ENCODE peak calls at places on chromosomes 1 and 21, in seven cellular contexts. One of them, this sample, is unnamed.

GRCh38 chr1:2021550-2021949 is 2.4 kb downstream of the GABRD start:
- DNase-seq in tibial nerve: no peak
- DNase-seq in left lung: peak; percentile 71
- DNase-seq in CD8-positive, alpha-beta T cell: no peak
- DNase-seq in fibroblast of lung: no peak
- DNase-seq in AG04450: no peak
- DNase-seq in pancreas: no peak
- DNase-seq in this sample: peak; percentile 81

GRCh38 chr1:10793129-10793651 is 3.3 kb downstream of the CASZ1 start:
- DNase-seq in tibial nerve: no peak
- DNase-seq in left lung: no peak
- DNase-seq in CD8-positive, alpha-beta T cell: no peak
- DNase-seq in fibroblast of lung: peak; percentile 29
- DNase-seq in AG04450: no peak
- DNase-seq in pancreas: no peak
- DNase-seq in this sample: no peak

GRCh38 chr21:41993744-41994143 is 16.4 kb downstream of the ZBTB21 start:
- DNase-seq in tibial nerve: no peak
- DNase-seq in left lung: no peak
- DNase-seq in CD8-positive, alpha-beta T cell: no peak
- DNase-seq in fibroblast of lung: peak; percentile 83
- DNase-seq in AG04450: peak; percentile 65
- DNase-seq in pancreas: no peak
- DNase-seq in this sample: no peak

GRCh38 chr21:17742940-17743592 is 76.1 kb downstream of the C21orf91 start:
- DNase-seq in tibial nerve: no peak
- DNase-seq in left lung: no peak
- DNase-seq in CD8-positive, alpha-beta T cell: no peak
- DNase-seq in fibroblast of lung: no peak
- DNase-seq in AG04450: no peak
- DNase-seq in pancreas: no peak
- DNase-seq in this sample: no peak

GRCh38 chr1:86429830-86430229 is 5.9 kb downstream of the CLCA2 start:
- DNase-seq in tibial nerve: peak; percentile 72
- DNase-seq in left lung: no peak
- DNase-seq in CD8-positive, alpha-beta T cell: no peak
- DNase-seq in fibroblast of lung: peak; percentile 98
- DNase-seq in AG04450: peak; percentile 77
- DNase-seq in pancreas: peak; percentile 45
- DNase-seq in this sample: no peak

GRCh38 chr21:36630485-36631206 is 68.3 kb upstream of the SIM2 start:
- DNase-seq in tibial nerve: peak; percentile 22
- DNase-seq in left lung: peak; percentile 78
- DNase-seq in CD8-positive, alpha-beta T cell: peak; percentile 69
- DNase-seq in fibroblast of lung: peak; percentile 36
- DNase-seq in AG04450: no peak
- DNase-seq in pancreas: peak; percentile 35
- DNase-seq in this sample: no peak

GRCh38 chr1:36161656-36162531 is 5.9 kb downstream of the MAP7D1 start:
- DNase-seq in tibial nerve: no peak
- DNase-seq in left lung: peak; percentile 85
- DNase-seq in CD8-positive, alpha-beta T cell: peak; percentile 64
- DNase-seq in fibroblast of lung: no peak
- DNase-seq in AG04450: no peak
- DNase-seq in pancreas: no peak
- DNase-seq in this sample: peak; percentile 60

GRCh38 chr1:70528591-70529333 is 117.7 kb downstream of the CTH start:
- DNase-seq in tibial nerve: peak; percentile 30
- DNase-seq in left lung: no peak
- DNase-seq in CD8-positive, alpha-beta T cell: no peak
- DNase-seq in fibroblast of lung: peak; percentile 33
- DNase-seq in AG04450: no peak
- DNase-seq in pancreas: peak; percentile 18
- DNase-seq in this sample: no peak

GRCh38 chr1:59138402-59138801 is 158.5 kb upstream of the FGGY start:
- DNase-seq in tibial nerve: no peak
- DNase-seq in left lung: no peak
- DNase-seq in CD8-positive, alpha-beta T cell: no peak
- DNase-seq in fibroblast of lung: no peak
- DNase-seq in AG04450: no peak
- DNase-seq in pancreas: no peak
- DNase-seq in this sample: no peak

GRCh38 chr1:210822897-210823296 is 311.1 kb downstream of the KCNH1 start:
- DNase-seq in tibial nerve: no peak
- DNase-seq in left lung: no peak
- DNase-seq in CD8-positive, alpha-beta T cell: no peak
- DNase-seq in fibroblast of lung: no peak
- DNase-seq in AG04450: no peak
- DNase-seq in pancreas: no peak
- DNase-seq in this sample: no peak

GRCh38 chr1:28087614-28088167 is 719 bp downstream of the EYA3 start:
- DNase-seq in tibial nerve: no peak
- DNase-seq in left lung: no peak
- DNase-seq in CD8-positive, alpha-beta T cell: no peak
- DNase-seq in fibroblast of lung: peak; percentile 14
- DNase-seq in AG04450: no peak
- DNase-seq in pancreas: no peak
- DNase-seq in this sample: no peak

GRCh38 chr1:111142358-111142975 is 2.4 kb downstream of the CEPT1 start:
- DNase-seq in tibial nerve: no peak
- DNase-seq in left lung: no peak
- DNase-seq in CD8-positive, alpha-beta T cell: no peak
- DNase-seq in fibroblast of lung: no peak
- DNase-seq in AG04450: no peak
- DNase-seq in pancreas: no peak
- DNase-seq in this sample: no peak

GRCh38 chr1:79726321-79726720 is 719.8 kb upstream of the ADGRL4 start:
- DNase-seq in tibial nerve: no peak
- DNase-seq in left lung: no peak
- DNase-seq in CD8-positive, alpha-beta T cell: no peak
- DNase-seq in fibroblast of lung: peak; percentile 48
- DNase-seq in AG04450: no peak
- DNase-seq in pancreas: no peak
- DNase-seq in this sample: no peak

GRCh38 chr1:162372159-162373071 is 4.2 kb downstream of the SPATA46 start:
- DNase-seq in tibial nerve: no peak
- DNase-seq in left lung: no peak
- DNase-seq in CD8-positive, alpha-beta T cell: no peak
- DNase-seq in fibroblast of lung: no peak
- DNase-seq in AG04450: no peak
- DNase-seq in pancreas: no peak
- DNase-seq in this sample: no peak

GRCh38 chr1:3173113-3173745 is 104.2 kb downstream of the PRDM16 start:
- DNase-seq in tibial nerve: no peak
- DNase-seq in left lung: no peak
- DNase-seq in CD8-positive, alpha-beta T cell: no peak
- DNase-seq in fibroblast of lung: no peak
- DNase-seq in AG04450: no peak
- DNase-seq in pancreas: no peak
- DNase-seq in this sample: no peak

GRCh38 chr1:3172431-3173112 is 103.6 kb downstream of the PRDM16 start:
- DNase-seq in tibial nerve: no peak
- DNase-seq in left lung: no peak
- DNase-seq in CD8-positive, alpha-beta T cell: no peak
- DNase-seq in fibroblast of lung: no peak
- DNase-seq in AG04450: no peak
- DNase-seq in pancreas: no peak
- DNase-seq in this sample: no peak

GRCh38 chr1:3169621-3170356 is 100.8 kb downstream of the PRDM16 start:
- DNase-seq in tibial nerve: no peak
- DNase-seq in left lung: no peak
- DNase-seq in CD8-positive, alpha-beta T cell: no peak
- DNase-seq in fibroblast of lung: no peak
- DNase-seq in AG04450: no peak
- DNase-seq in pancreas: no peak
- DNase-seq in this sample: no peak

GRCh38 chr1:3170566-3171453 is 101.8 kb downstream of the PRDM16 start:
- DNase-seq in tibial nerve: peak; percentile 31
- DNase-seq in left lung: no peak
- DNase-seq in CD8-positive, alpha-beta T cell: no peak
- DNase-seq in fibroblast of lung: peak; percentile 47
- DNase-seq in AG04450: peak; percentile 2
- DNase-seq in pancreas: peak; percentile 90
- DNase-seq in this sample: no peak

DNA sequence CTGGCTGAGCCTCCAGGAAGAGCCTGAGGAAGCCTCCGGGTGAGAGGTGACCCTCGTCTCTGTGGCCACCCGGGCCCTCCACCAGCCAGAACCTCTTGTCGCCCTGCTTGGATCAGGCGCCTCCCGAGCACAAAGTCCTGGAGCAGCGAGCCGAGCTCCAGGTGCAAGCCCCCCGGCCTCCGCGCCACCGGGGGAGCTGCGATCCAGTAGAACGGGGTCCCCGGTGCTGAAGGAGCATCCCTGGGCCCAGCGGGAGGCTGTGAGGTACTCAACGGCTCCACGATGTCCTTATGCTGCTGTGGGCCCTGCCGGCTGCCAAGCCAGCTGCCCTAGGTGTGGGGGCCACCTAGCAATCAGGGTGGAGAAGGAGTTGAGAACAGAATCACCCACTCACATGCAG is 102.8 kb downstream of the PRDM16 start:
- DNase-seq in tibial nerve: no peak
- DNase-seq in left lung: no peak
- DNase-seq in CD8-positive, alpha-beta T cell: no peak
- DNase-seq in fibroblast of lung: no peak
- DNase-seq in AG04450: no peak
- DNase-seq in pancreas: no peak
- DNase-seq in this sample: no peak
- H3K27ac ChIP-seq in tibial nerve: peak overlapping the region; percentile 91
- H3K27ac ChIP-seq in left lung: no peak overlapping the region
- H3K27ac ChIP-seq in CD8-positive, alpha-beta T cell: no peak overlapping the region
- H3K27ac ChIP-seq in fibroblast of lung: no peak overlapping the region
- H3K27ac ChIP-seq in AG04450: no peak overlapping the region
- H3K27ac ChIP-seq in pancreas: peak overlapping the region; percentile 93
- H3K27ac ChIP-seq in this sample: peak overlapping the region; percentile 88

GRCh38 chr1:25563330-25564215 is 20.2 kb downstream of the LDLRAP1 start:
- DNase-seq in tibial nerve: no peak
- DNase-seq in left lung: no peak
- DNase-seq in CD8-positive, alpha-beta T cell: no peak
- DNase-seq in fibroblast of lung: no peak
- DNase-seq in AG04450: no peak
- DNase-seq in pancreas: no peak
- DNase-seq in this sample: peak; percentile 96

GRCh38 chr1:25561426-25562100 is 18.2 kb downstream of the LDLRAP1 start:
- DNase-seq in tibial nerve: no peak
- DNase-seq in left lung: no peak
- DNase-seq in CD8-positive, alpha-beta T cell: peak; percentile 33
- DNase-seq in fibroblast of lung: no peak
- DNase-seq in AG04450: no peak
- DNase-seq in pancreas: no peak
- DNase-seq in this sample: no peak

GRCh38 chr1:25560788-25561187 is 17.4 kb downstream of the LDLRAP1 start:
- DNase-seq in tibial nerve: no peak
- DNase-seq in left lung: no peak
- DNase-seq in CD8-positive, alpha-beta T cell: no peak
- DNase-seq in fibroblast of lung: no peak
- DNase-seq in AG04450: no peak
- DNase-seq in pancreas: no peak
- DNase-seq in this sample: no peak

GRCh38 chr1:25562928-25563283 is 19.5 kb downstream of the LDLRAP1 start:
- DNase-seq in tibial nerve: no peak
- DNase-seq in left lung: peak; percentile 50
- DNase-seq in CD8-positive, alpha-beta T cell: no peak
- DNase-seq in fibroblast of lung: no peak
- DNase-seq in AG04450: no peak
- DNase-seq in pancreas: no peak
- DNase-seq in this sample: no peak

GRCh38 chr1:25562101-25562927 is 18.9 kb downstream of the LDLRAP1 start:
- DNase-seq in tibial nerve: no peak
- DNase-seq in left lung: peak; percentile 60
- DNase-seq in CD8-positive, alpha-beta T cell: peak; percentile 90
- DNase-seq in fibroblast of lung: no peak
- DNase-seq in AG04450: no peak
- DNase-seq in pancreas: no peak
- DNase-seq in this sample: no peak
- H3K27ac ChIP-seq in tibial nerve: peak overlapping the region; percentile 91
- H3K27ac ChIP-seq in left lung: no peak overlapping the region
- H3K27ac ChIP-seq in CD8-positive, alpha-beta T cell: peak overlapping the region; percentile 78
- H3K27ac ChIP-seq in fibroblast of lung: no peak overlapping the region
- H3K27ac ChIP-seq in AG04450: no peak overlapping the region
- H3K27ac ChIP-seq in pancreas: no peak overlapping the region
- H3K27ac ChIP-seq in this sample: peak overlapping the region; percentile 97

DNA sequence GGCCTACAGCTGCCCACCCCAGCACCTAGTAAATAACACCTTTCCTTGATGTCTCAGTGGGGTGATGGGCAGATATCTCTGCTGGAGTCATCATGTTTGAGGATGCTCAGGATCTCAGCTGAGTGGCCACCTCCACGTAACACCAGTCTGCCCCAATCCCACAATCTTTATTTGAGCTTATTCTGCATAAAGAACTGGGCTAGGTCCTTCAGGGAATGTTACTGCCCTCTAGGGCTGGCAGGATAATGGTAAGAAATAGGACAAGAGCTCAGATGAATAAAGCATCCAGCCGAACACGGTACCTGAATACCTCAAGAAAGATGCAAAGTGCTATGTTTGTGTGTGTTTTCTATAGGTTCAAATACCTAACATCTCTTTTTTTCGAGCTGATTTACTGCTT is 33.7 kb downstream of the XCL1 start:
- DNase-seq in tibial nerve: no peak
- DNase-seq in left lung: no peak
- DNase-seq in CD8-positive, alpha-beta T cell: no peak
- DNase-seq in fibroblast of lung: no peak
- DNase-seq in AG04450: no peak
- DNase-seq in pancreas: no peak
- DNase-seq in this sample: no peak
- H3K27ac ChIP-seq in tibial nerve: no peak overlapping the region
- H3K27ac ChIP-seq in left lung: no peak overlapping the region
- H3K27ac ChIP-seq in CD8-positive, alpha-beta T cell: no peak overlapping the region
- H3K27ac ChIP-seq in fibroblast of lung: no peak overlapping the region
- H3K27ac ChIP-seq in AG04450: no peak overlapping the region
- H3K27ac ChIP-seq in pancreas: no peak overlapping the region
- H3K27ac ChIP-seq in this sample: peak overlapping the region; percentile 26

DNA sequence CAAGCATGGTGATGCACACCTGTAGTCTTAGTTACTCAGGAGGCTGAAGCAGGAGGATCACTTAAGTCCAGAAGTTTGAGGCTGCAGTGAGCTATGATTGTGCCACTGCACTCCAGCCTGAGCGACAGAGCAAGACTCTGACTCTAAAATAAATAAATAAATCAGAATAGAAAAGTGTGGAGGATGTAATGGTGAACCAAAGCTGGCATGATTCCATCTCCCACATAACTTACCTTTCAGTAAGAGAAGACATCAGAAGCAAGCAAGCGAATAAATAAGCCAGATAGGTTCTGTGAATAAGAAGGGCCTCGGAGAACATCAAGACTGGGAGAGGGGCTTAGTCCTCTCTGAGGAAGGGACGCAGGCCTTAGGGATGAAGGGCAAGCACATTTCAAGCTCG is 59.5 kb downstream of the TOMM20 start:
- DNase-seq in tibial nerve: no peak
- DNase-seq in left lung: no peak
- DNase-seq in CD8-positive, alpha-beta T cell: no peak
- DNase-seq in fibroblast of lung: no peak
- DNase-seq in AG04450: no peak
- DNase-seq in pancreas: no peak
- DNase-seq in this sample: no peak
- H3K27ac ChIP-seq in tibial nerve: peak overlapping the region; percentile 83
- H3K27ac ChIP-seq in left lung: no peak overlapping the region
- H3K27ac ChIP-seq in CD8-positive, alpha-beta T cell: no peak overlapping the region
- H3K27ac ChIP-seq in fibroblast of lung: peak overlapping the region; percentile 88
- H3K27ac ChIP-seq in AG04450: no peak overlapping the region
- H3K27ac ChIP-seq in pancreas: peak overlapping the region; percentile 95
- H3K27ac ChIP-seq in this sample: no peak overlapping the region

GRCh38 chr1:231643333-231644237 is 17.0 kb downstream of the DISC1 start:
- DNase-seq in tibial nerve: no peak
- DNase-seq in left lung: no peak
- DNase-seq in CD8-positive, alpha-beta T cell: no peak
- DNase-seq in fibroblast of lung: no peak
- DNase-seq in AG04450: no peak
- DNase-seq in pancreas: no peak
- DNase-seq in this sample: no peak
- H3K27ac ChIP-seq in tibial nerve: peak overlapping the region; percentile 84
- H3K27ac ChIP-seq in left lung: no peak overlapping the region
- H3K27ac ChIP-seq in CD8-positive, alpha-beta T cell: no peak overlapping the region
- H3K27ac ChIP-seq in fibroblast of lung: no peak overlapping the region
- H3K27ac ChIP-seq in AG04450: no peak overlapping the region
- H3K27ac ChIP-seq in pancreas: no peak overlapping the region
- H3K27ac ChIP-seq in this sample: peak overlapping the region; percentile 86

This sample was measured in caudate nucleus.